ENCODE peak calls at places on chromosomes 7 and 10, in six cellular contexts. One of them, this sample, is unnamed. For H3K4me1, the result is how much of the 10 kb centered on the place peaks cover.

GRCh38 chr7:46989247-46989646 is 592.7 kb downstream of the TNS3 start:
- DNase-seq in GM12878: no peak
- DNase-seq in body of pancreas: no peak
- DNase-seq in CD8-positive, alpha-beta T cell: no peak
- DNase-seq in Panc1: no peak
- DNase-seq in neural progenitor cell: no peak
- DNase-seq in this sample: no peak

GRCh38 chr10:124539935-124540641 is 78.5 kb downstream of the LHPP start:
- DNase-seq in body of pancreas: peak
- DNase-seq in neural progenitor cell: peak
- DNase-seq in GM12878: no peak
- DNase-seq in Panc1: no peak
- DNase-seq in CD8-positive, alpha-beta T cell: peak
- DNase-seq in this sample: peak

GRCh38 chr7:87218941-87219544 is 489 bp downstream of the TMEM243 start:
- DNase-seq in neural progenitor cell: peak
- DNase-seq in GM12878: no peak
- DNase-seq in CD8-positive, alpha-beta T cell: no peak
- DNase-seq in body of pancreas: peak
- DNase-seq in Panc1: no peak
- DNase-seq in this sample: peak

GRCh38 chr7:35530124-35531109 is 164.5 kb downstream of the HERPUD2 start:
- DNase-seq in CD8-positive, alpha-beta T cell: no peak
- DNase-seq in neural progenitor cell: no peak
- DNase-seq in Panc1: no peak
- DNase-seq in body of pancreas: no peak
- DNase-seq in GM12878: no peak
- DNase-seq in this sample: no peak

GRCh38 chr10:74784462-74784861 is 41.9 kb upstream of the KAT6B start:
- DNase-seq in neural progenitor cell: no peak
- DNase-seq in Panc1: no peak
- DNase-seq in body of pancreas: no peak
- DNase-seq in CD8-positive, alpha-beta T cell: no peak
- DNase-seq in GM12878: no peak
- DNase-seq in this sample: no peak

GRCh38 chr10:119701861-119702260 is 24.0 kb upstream of the INPP5F start:
- DNase-seq in CD8-positive, alpha-beta T cell: no peak
- DNase-seq in body of pancreas: no peak
- DNase-seq in neural progenitor cell: no peak
- DNase-seq in GM12878: no peak
- DNase-seq in Panc1: no peak
- DNase-seq in this sample: no peak

GRCh38 chr10:69051303-69051702 is 36.6 kb upstream of the SRGN start:
- DNase-seq in GM12878: no peak
- DNase-seq in neural progenitor cell: no peak
- DNase-seq in CD8-positive, alpha-beta T cell: no peak
- DNase-seq in body of pancreas: no peak
- DNase-seq in Panc1: no peak
- DNase-seq in this sample: peak

GRCh38 chr10:53646525-53646924 is 873.9 kb upstream of the MBL2 start:
- DNase-seq in neural progenitor cell: no peak
- DNase-seq in GM12878: no peak
- DNase-seq in body of pancreas: no peak
- DNase-seq in Panc1: no peak
- DNase-seq in CD8-positive, alpha-beta T cell: no peak
- DNase-seq in this sample: no peak

GRCh38 chr10:30169342-30169741 is 110.0 kb upstream of the JCAD start:
- DNase-seq in body of pancreas: no peak
- DNase-seq in CD8-positive, alpha-beta T cell: no peak
- DNase-seq in GM12878: no peak
- DNase-seq in Panc1: no peak
- DNase-seq in neural progenitor cell: no peak
- DNase-seq in this sample: no peak

GRCh38 chr7:117610390-117610789 is 130.6 kb downstream of the CFTR start:
- DNase-seq in Panc1: no peak
- DNase-seq in body of pancreas: no peak
- DNase-seq in neural progenitor cell: no peak
- DNase-seq in CD8-positive, alpha-beta T cell: no peak
- DNase-seq in GM12878: no peak
- DNase-seq in this sample: no peak

GRCh38 chr7:47301657-47302295 is 280.1 kb downstream of the TNS3 start:
- DNase-seq in Panc1: no peak
- DNase-seq in GM12878: no peak
- DNase-seq in body of pancreas: no peak
- DNase-seq in neural progenitor cell: no peak
- DNase-seq in CD8-positive, alpha-beta T cell: no peak
- DNase-seq in this sample: no peak

GRCh38 chr7:93374345-93374940 is 142.3 kb downstream of the VPS50 start:
- DNase-seq in neural progenitor cell: peak
- DNase-seq in CD8-positive, alpha-beta T cell: no peak
- DNase-seq in Panc1: peak
- DNase-seq in GM12878: no peak
- DNase-seq in body of pancreas: no peak
- DNase-seq in this sample: no peak

GRCh38 chr10:128029280-128029618 is 97.0 kb downstream of the MKI67 start:
- DNase-seq in GM12878: no peak
- DNase-seq in body of pancreas: peak
- DNase-seq in neural progenitor cell: no peak
- DNase-seq in CD8-positive, alpha-beta T cell: no peak
- DNase-seq in Panc1: no peak
- DNase-seq in this sample: no peak

GRCh38 chr7:98249106-98249505 is 2.9 kb downstream of the TECPR1 start:
- DNase-seq in body of pancreas: no peak
- DNase-seq in GM12878: no peak
- DNase-seq in CD8-positive, alpha-beta T cell: no peak
- DNase-seq in neural progenitor cell: no peak
- DNase-seq in Panc1: no peak
- DNase-seq in this sample: no peak

GRCh38 chr10:97596101-97597055 is 6.9 kb downstream of the C10orf62 start:
- DNase-seq in GM12878: no peak
- DNase-seq in neural progenitor cell: no peak
- DNase-seq in body of pancreas: peak
- DNase-seq in CD8-positive, alpha-beta T cell: no peak
- DNase-seq in Panc1: no peak
- DNase-seq in this sample: peak

GRCh38 chr7:112023282-112023681 is 182.9 kb downstream of the DOCK4 start:
- DNase-seq in neural progenitor cell: no peak
- DNase-seq in Panc1: no peak
- DNase-seq in body of pancreas: no peak
- DNase-seq in GM12878: no peak
- DNase-seq in CD8-positive, alpha-beta T cell: no peak
- DNase-seq in this sample: no peak

GRCh38 chr7:55060690-55061414 is 42.0 kb downstream of the EGFR start:
- DNase-seq in body of pancreas: no peak
- DNase-seq in CD8-positive, alpha-beta T cell: no peak
- DNase-seq in neural progenitor cell: no peak
- DNase-seq in Panc1: no peak
- DNase-seq in GM12878: no peak
- DNase-seq in this sample: no peak

GRCh38 chr7:81769891-81770818 is at the start of gene HGF:
- DNase-seq in Panc1: no peak
- DNase-seq in neural progenitor cell: peak
- DNase-seq in CD8-positive, alpha-beta T cell: no peak
- DNase-seq in GM12878: no peak
- DNase-seq in body of pancreas: peak
- DNase-seq in this sample: peak

GRCh38 chr7:50641442-50642405 is 76.5 kb upstream of the DDC start:
- DNase-seq in body of pancreas: peak
- DNase-seq in Panc1: no peak
- DNase-seq in GM12878: no peak
- DNase-seq in CD8-positive, alpha-beta T cell: no peak
- DNase-seq in neural progenitor cell: peak
- DNase-seq in this sample: peak

GRCh38 chr10:7797582-7797981 is 9.6 kb downstream of the ATP5F1C start:
- DNase-seq in Panc1: no peak
- DNase-seq in GM12878: no peak
- DNase-seq in CD8-positive, alpha-beta T cell: no peak
- DNase-seq in body of pancreas: peak
- DNase-seq in neural progenitor cell: no peak
- DNase-seq in this sample: no peak

GRCh38 chr10:7792541-7792940 is 4.6 kb downstream of the ATP5F1C start:
- DNase-seq in Panc1: no peak
- DNase-seq in neural progenitor cell: no peak
- DNase-seq in body of pancreas: no peak
- DNase-seq in CD8-positive, alpha-beta T cell: no peak
- DNase-seq in GM12878: no peak
- DNase-seq in this sample: peak

GRCh38 chr10:7794627-7795026 is 6.7 kb downstream of the ATP5F1C start:
- DNase-seq in GM12878: no peak
- DNase-seq in neural progenitor cell: no peak
- DNase-seq in Panc1: no peak
- DNase-seq in body of pancreas: no peak
- DNase-seq in CD8-positive, alpha-beta T cell: no peak
- DNase-seq in this sample: no peak

GRCh38 chr10:7795605-7796004 is 7.6 kb downstream of the ATP5F1C start:
- DNase-seq in neural progenitor cell: no peak
- DNase-seq in Panc1: no peak
- DNase-seq in GM12878: no peak
- DNase-seq in body of pancreas: peak
- DNase-seq in CD8-positive, alpha-beta T cell: no peak
- DNase-seq in this sample: no peak
- H3K4me1 ChIP-seq in neural progenitor cell: under half
- H3K4me1 ChIP-seq in Panc1: under half
- H3K4me1 ChIP-seq in GM12878: under half
- H3K4me1 ChIP-seq in body of pancreas: half or more
- H3K4me1 ChIP-seq in CD8-positive, alpha-beta T cell: under half
- H3K4me1 ChIP-seq in this sample: under half

DNA sequence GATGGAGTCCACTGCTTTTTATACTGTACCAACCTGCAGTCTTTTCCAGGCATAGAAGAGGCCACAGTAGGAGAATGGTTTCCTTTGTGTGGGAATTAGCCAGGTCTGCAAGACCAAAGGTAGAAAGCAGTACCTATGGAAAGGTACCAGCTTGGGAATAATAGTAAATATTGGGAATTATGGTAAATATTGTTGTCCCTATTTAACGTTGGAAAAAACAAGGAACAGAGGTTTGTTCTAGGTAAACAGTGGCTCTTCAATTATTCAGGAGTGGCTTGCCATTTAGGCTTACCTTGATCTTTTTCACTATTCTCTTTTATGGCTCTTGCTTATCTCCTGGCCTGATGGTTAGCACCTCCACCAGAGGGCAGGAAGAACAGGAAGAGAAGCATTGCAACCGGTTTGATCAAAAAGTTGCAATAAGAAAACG is 43.9 kb upstream of the GSAP start:
- DNase-seq in CD8-positive, alpha-beta T cell: no peak
- DNase-seq in GM12878: no peak
- DNase-seq in body of pancreas: no peak
- DNase-seq in Panc1: no peak
- DNase-seq in neural progenitor cell: no peak
- DNase-seq in this sample: no peak
- TF ChIP-seq CTCF in CD8-positive, alpha-beta T cell: no peak
- TF ChIP-seq CTCF in GM12878: peak
- TF ChIP-seq CTCF in body of pancreas: no peak
- TF ChIP-seq CTCF in Panc1: peak
- TF ChIP-seq CTCF in neural progenitor cell: no peak
- TF ChIP-seq CTCF in this sample: no peak

GRCh38 chr10:94362360-94363250 is at the start of gene NOC3L:
- DNase-seq in GM12878: peak
- DNase-seq in Panc1: peak
- DNase-seq in CD8-positive, alpha-beta T cell: peak
- DNase-seq in neural progenitor cell: peak
- DNase-seq in body of pancreas: peak
- DNase-seq in this sample: peak

GRCh38 chr10:94364480-94364879 is 1.7 kb upstream of the NOC3L start:
- DNase-seq in Panc1: no peak
- DNase-seq in GM12878: no peak
- DNase-seq in body of pancreas: no peak
- DNase-seq in CD8-positive, alpha-beta T cell: no peak
- DNase-seq in neural progenitor cell: no peak
- DNase-seq in this sample: no peak

GRCh38 chr10:94358480-94358879 is 4.3 kb downstream of the NOC3L start:
- DNase-seq in CD8-positive, alpha-beta T cell: no peak
- DNase-seq in body of pancreas: no peak
- DNase-seq in GM12878: no peak
- DNase-seq in neural progenitor cell: no peak
- DNase-seq in Panc1: no peak
- DNase-seq in this sample: no peak

GRCh38 chr10:94363251-94363565 is 469 bp upstream of the NOC3L start:
- DNase-seq in neural progenitor cell: no peak
- DNase-seq in body of pancreas: no peak
- DNase-seq in CD8-positive, alpha-beta T cell: no peak
- DNase-seq in Panc1: no peak
- DNase-seq in GM12878: no peak
- DNase-seq in this sample: no peak

DNA sequence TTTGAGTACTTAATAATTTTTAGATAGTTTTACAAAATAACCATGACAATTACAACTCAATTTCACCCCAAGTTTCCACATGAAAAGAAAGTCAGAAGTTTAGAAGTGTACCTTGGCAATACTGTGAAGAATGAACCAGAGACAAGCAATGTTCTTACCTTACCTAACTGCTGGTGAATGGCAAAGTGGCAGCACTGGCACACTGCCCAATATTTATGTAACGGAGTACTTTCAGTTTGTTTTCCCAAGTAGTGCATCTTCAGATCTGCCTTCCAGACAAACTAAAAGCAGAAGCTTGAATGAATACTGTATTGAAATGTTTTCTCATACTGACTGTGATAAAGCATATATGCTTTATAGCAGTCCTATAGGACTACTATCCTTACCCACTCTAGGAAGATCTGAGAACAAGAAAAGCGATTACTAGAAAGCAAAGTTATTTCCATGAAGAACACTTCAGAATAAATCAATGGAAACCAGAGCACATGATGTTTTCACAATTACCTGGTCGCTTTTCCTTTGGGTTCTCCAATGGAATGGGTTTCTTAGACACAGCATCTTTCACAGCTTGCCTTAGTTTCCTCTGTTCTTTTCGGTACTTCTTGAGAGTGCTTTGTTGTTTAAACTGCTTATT is 1.5 kb downstream of the NOC3L start:
- DNase-seq in Panc1: no peak
- DNase-seq in neural progenitor cell: no peak
- DNase-seq in body of pancreas: peak
- DNase-seq in GM12878: peak
- DNase-seq in CD8-positive, alpha-beta T cell: no peak
- DNase-seq in this sample: peak
- H3K4me3 ChIP-seq in Panc1: peak
- H3K4me3 ChIP-seq in neural progenitor cell: peak
- H3K4me3 ChIP-seq in body of pancreas: no peak
- H3K4me3 ChIP-seq in GM12878: peak
- H3K4me3 ChIP-seq in CD8-positive, alpha-beta T cell: peak
- H3K4me3 ChIP-seq in this sample: no peak

DNA sequence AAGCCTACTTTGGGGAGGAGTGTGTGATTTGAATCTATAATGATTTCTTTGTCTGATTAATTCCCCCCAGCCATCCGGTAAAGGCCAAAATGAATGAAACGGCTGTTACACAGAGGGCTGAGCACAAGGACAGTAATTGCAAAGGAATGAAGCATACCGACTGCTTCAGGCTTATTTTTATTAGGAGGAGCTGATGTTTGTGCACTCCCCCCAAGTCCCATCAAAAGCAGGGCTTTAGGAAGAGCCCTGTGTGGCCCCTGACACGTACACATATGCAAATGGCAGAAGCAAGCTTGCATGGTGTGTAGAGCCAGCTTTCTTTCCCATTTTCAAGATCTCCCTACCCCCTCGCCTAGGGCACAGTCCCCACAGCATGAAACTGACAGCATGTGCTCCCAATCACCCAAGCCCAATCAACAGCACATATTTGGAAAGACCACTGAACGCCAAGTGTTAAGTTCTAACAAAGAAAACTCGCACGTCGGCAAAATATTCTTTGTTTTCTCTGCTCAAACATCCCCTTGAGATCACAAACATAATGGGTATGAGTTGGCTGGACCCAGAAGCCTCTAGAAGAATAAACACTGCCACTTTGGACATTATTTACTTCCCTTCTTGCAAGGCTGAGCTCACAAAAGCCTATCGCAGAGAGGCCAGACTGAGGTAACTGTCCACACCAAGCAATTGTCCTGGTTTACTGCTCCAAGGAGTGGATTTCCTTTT is 143.0 kb downstream of the CUBN start:
- DNase-seq in neural progenitor cell: peak
- DNase-seq in body of pancreas: no peak
- DNase-seq in Panc1: no peak
- DNase-seq in GM12878: no peak
- DNase-seq in CD8-positive, alpha-beta T cell: no peak
- DNase-seq in this sample: no peak
- H3K4me1 ChIP-seq in neural progenitor cell: under half
- H3K4me1 ChIP-seq in body of pancreas: under half
- H3K4me1 ChIP-seq in Panc1: under half
- H3K4me1 ChIP-seq in GM12878: under half
- H3K4me1 ChIP-seq in CD8-positive, alpha-beta T cell: under half
- H3K4me1 ChIP-seq in this sample: under half

This sample was measured in testis.